ENCODE peak calls at places on chromosomes 7 and 10, in four cellular contexts. One of them, this sample, is unnamed.

GRCh38 chr10:92240289-92241157 is 50.4 kb downstream of the CPEB3 start:
- DNase-seq in neuronal stem cell: peak; percentile 54
- DNase-seq in trophoblast cell: peak; percentile 71
- DNase-seq in mesenchymal stem cell: peak; percentile 86
- DNase-seq in this sample: peak; percentile 58

GRCh38 chr10:78981257-78981969 is 87.4 kb upstream of the ZMIZ1 start:
- DNase-seq in mesenchymal stem cell: no peak
- DNase-seq in neuronal stem cell: no peak
- DNase-seq in trophoblast cell: no peak
- DNase-seq in this sample: no peak

GRCh38 chr10:8379906-8380832 is 325.7 kb downstream of the GATA3 start:
- DNase-seq in neuronal stem cell: no peak
- DNase-seq in mesenchymal stem cell: no peak
- DNase-seq in trophoblast cell: no peak
- DNase-seq in this sample: no peak

GRCh38 chr10:119022846-119023552 is 6.5 kb upstream of the NANOS1 start:
- DNase-seq in neuronal stem cell: no peak
- DNase-seq in mesenchymal stem cell: peak; percentile 80
- DNase-seq in trophoblast cell: peak; percentile 92
- DNase-seq in this sample: peak; percentile 77

GRCh38 chr10:124604214-124605000 is 139.8 kb downstream of the FAM53B start:
- DNase-seq in trophoblast cell: no peak
- DNase-seq in mesenchymal stem cell: no peak
- DNase-seq in neuronal stem cell: no peak
- DNase-seq in this sample: no peak

GRCh38 chr7:100895956-100896742 is 461 bp upstream of the ACHE start:
- DNase-seq in neuronal stem cell: no peak
- DNase-seq in trophoblast cell: peak; percentile 34
- DNase-seq in mesenchymal stem cell: no peak
- DNase-seq in this sample: peak; percentile 73

GRCh38 chr10:58457761-58458616 is 54.7 kb upstream of the BICC1 start:
- DNase-seq in trophoblast cell: no peak
- DNase-seq in mesenchymal stem cell: peak; percentile 80
- DNase-seq in neuronal stem cell: no peak
- DNase-seq in this sample: no peak

GRCh38 chr10:119737827-119738226 is 12.0 kb downstream of the INPP5F start:
- DNase-seq in trophoblast cell: peak; percentile 80
- DNase-seq in mesenchymal stem cell: peak; percentile 84
- DNase-seq in neuronal stem cell: no peak
- DNase-seq in this sample: no peak

GRCh38 chr7:41107330-41107937 is 595.5 kb downstream of the INHBA start:
- DNase-seq in mesenchymal stem cell: no peak
- DNase-seq in neuronal stem cell: no peak
- DNase-seq in trophoblast cell: peak; percentile 97
- DNase-seq in this sample: no peak

GRCh38 chr10:114957673-114958072 is 19.7 kb downstream of the TRUB1 start:
- DNase-seq in trophoblast cell: no peak
- DNase-seq in mesenchymal stem cell: peak; percentile 80
- DNase-seq in neuronal stem cell: no peak
- DNase-seq in this sample: no peak

GRCh38 chr7:143384741-143385631 is 3.8 kb downstream of the ZYX start:
- DNase-seq in neuronal stem cell: no peak
- DNase-seq in trophoblast cell: no peak
- DNase-seq in mesenchymal stem cell: no peak
- DNase-seq in this sample: peak; percentile 31

GRCh38 chr7:134602921-134603394 is 43.7 kb upstream of the BPGM start:
- DNase-seq in trophoblast cell: peak; percentile 37
- DNase-seq in neuronal stem cell: no peak
- DNase-seq in mesenchymal stem cell: peak; percentile 54
- DNase-seq in this sample: no peak

GRCh38 chr10:43133196-43133808 is 4.9 kb upstream of the CSGALNACT2 start:
- DNase-seq in mesenchymal stem cell: no peak
- DNase-seq in trophoblast cell: no peak
- DNase-seq in neuronal stem cell: no peak
- DNase-seq in this sample: no peak

GRCh38 chr10:28810062-28810870 is 132.9 kb downstream of the BAMBI start:
- DNase-seq in trophoblast cell: peak; percentile 32
- DNase-seq in neuronal stem cell: no peak
- DNase-seq in mesenchymal stem cell: peak; percentile 87
- DNase-seq in this sample: peak; percentile 53

GRCh38 chr10:28715757-28716156 is 38.4 kb downstream of the BAMBI start:
- DNase-seq in mesenchymal stem cell: no peak
- DNase-seq in trophoblast cell: no peak
- DNase-seq in neuronal stem cell: no peak
- DNase-seq in this sample: no peak

GRCh38 chr7:28802450-28802849 is 155.7 kb downstream of the TRIL start:
- DNase-seq in neuronal stem cell: no peak
- DNase-seq in trophoblast cell: peak; percentile 83
- DNase-seq in mesenchymal stem cell: no peak
- DNase-seq in this sample: no peak

GRCh38 chr7:41003031-41003925 is 699.6 kb downstream of the INHBA start:
- DNase-seq in mesenchymal stem cell: no peak
- DNase-seq in trophoblast cell: peak; percentile 95
- DNase-seq in neuronal stem cell: peak; percentile 44
- DNase-seq in this sample: peak; percentile 63

GRCh38 chr10:88840104-88840503 is 11.5 kb downstream of the ANKRD22 start:
- DNase-seq in trophoblast cell: no peak
- DNase-seq in mesenchymal stem cell: no peak
- DNase-seq in neuronal stem cell: no peak
- DNase-seq in this sample: no peak

GRCh38 chr7:74013539-74014272 is 14.3 kb upstream of the ELN start:
- DNase-seq in trophoblast cell: no peak
- DNase-seq in neuronal stem cell: no peak
- DNase-seq in mesenchymal stem cell: no peak
- DNase-seq in this sample: no peak

GRCh38 chr10:21159669-21160068 is 262.6 kb upstream of the NEBL start:
- DNase-seq in neuronal stem cell: no peak
- DNase-seq in mesenchymal stem cell: no peak
- DNase-seq in trophoblast cell: no peak
- DNase-seq in this sample: no peak

GRCh38 chr10:80530251-80530650 is 7.5 kb upstream of the SH2D4B start:
- DNase-seq in mesenchymal stem cell: peak; percentile 47
- DNase-seq in neuronal stem cell: no peak
- DNase-seq in trophoblast cell: peak; percentile 40
- DNase-seq in this sample: no peak

GRCh38 chr10:46263831-46264268 is 22.9 kb upstream of the ANTXRL start:
- DNase-seq in neuronal stem cell: no peak
- DNase-seq in mesenchymal stem cell: no peak
- DNase-seq in trophoblast cell: no peak
- DNase-seq in this sample: no peak

GRCh38 chr10:71213127-71213616 is 802 bp downstream of the UNC5B start:
- DNase-seq in neuronal stem cell: peak; percentile 45
- DNase-seq in mesenchymal stem cell: peak; percentile 82
- DNase-seq in trophoblast cell: peak; percentile 87
- DNase-seq in this sample: peak; percentile 65

DNA sequence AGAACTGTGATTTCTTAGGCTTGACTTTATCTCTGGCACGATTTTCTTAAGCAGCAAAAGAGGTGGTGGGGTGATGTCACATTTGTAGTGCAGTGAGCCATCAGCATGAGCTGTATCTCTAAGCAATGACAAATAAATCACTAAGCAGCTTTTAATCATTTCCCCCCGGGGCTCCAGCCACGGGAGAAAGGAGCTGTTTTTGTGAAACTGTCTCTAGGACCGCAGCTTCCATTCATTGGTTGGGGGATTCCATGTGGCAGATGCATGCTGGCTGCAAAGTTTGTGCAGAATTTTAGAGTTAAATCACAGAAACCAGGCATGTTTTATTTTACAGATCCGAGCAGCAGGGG is 458 bp downstream of the KIAA1217 start:
- DNase-seq in neuronal stem cell: no peak
- DNase-seq in mesenchymal stem cell: peak; percentile 30
- DNase-seq in trophoblast cell: peak; percentile 25
- DNase-seq in this sample: no peak
- H2BK12ac ChIP-seq in neuronal stem cell: no peak overlapping the region
- H2BK12ac ChIP-seq in mesenchymal stem cell: no peak overlapping the region
- H2BK12ac ChIP-seq in trophoblast cell: peak overlapping the region; percentile 77
- H2BK12ac ChIP-seq in this sample: no peak overlapping the region

DNA sequence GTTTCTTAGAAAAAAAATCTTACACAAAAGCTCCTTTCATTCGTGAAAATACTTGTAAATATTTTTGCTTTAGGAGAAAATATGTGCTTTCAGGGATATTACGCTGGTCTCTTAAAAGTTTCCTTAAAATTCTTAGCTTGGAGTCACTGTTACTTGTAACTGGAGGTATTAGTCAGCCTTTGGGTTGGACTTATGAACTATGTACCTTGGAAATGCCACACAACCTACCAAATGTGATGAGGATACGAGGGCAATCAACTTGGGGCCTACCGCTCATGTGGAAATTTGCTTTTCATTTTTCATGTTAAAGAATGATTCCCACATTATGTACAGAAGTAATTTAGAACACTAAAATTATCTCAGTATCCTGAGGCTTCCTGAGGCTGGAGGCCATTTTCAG is 23.1 kb downstream of the SPAM1 start:
- DNase-seq in trophoblast cell: no peak
- DNase-seq in mesenchymal stem cell: no peak
- DNase-seq in neuronal stem cell: no peak
- DNase-seq in this sample: no peak
- H2BK120ac ChIP-seq in trophoblast cell: peak overlapping the region; percentile 60
- H2BK120ac ChIP-seq in mesenchymal stem cell: no peak overlapping the region
- H2BK120ac ChIP-seq in neuronal stem cell: no peak overlapping the region
- H2BK120ac ChIP-seq in this sample: no peak overlapping the region

DNA sequence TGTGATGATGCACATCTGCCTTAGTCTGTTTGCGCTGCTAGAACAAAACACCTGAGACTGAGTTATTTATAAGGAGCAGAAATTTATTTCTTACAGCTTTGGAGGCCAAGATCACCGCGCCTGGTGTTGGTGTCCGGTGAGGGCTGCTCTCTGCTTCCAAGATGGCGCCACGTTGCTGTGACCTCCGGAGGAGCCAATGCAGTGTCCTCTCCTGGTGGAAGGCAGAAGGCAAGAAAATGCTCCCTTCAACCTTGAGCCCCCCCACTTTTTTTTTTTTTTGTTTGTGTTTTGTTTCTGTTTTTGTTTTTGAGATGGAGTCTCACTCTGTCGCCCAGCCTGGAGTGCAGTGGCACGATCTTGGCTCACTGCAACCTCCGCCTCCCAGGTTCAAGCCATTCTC is 16.0 kb upstream of the ACTR3B start:
- DNase-seq in trophoblast cell: no peak
- DNase-seq in neuronal stem cell: no peak
- DNase-seq in mesenchymal stem cell: no peak
- DNase-seq in this sample: no peak
- H3K18ac ChIP-seq in trophoblast cell: no peak overlapping the region
- H3K18ac ChIP-seq in neuronal stem cell: no peak overlapping the region
- H3K18ac ChIP-seq in mesenchymal stem cell: no peak overlapping the region
- H3K18ac ChIP-seq in this sample: no peak overlapping the region

DNA sequence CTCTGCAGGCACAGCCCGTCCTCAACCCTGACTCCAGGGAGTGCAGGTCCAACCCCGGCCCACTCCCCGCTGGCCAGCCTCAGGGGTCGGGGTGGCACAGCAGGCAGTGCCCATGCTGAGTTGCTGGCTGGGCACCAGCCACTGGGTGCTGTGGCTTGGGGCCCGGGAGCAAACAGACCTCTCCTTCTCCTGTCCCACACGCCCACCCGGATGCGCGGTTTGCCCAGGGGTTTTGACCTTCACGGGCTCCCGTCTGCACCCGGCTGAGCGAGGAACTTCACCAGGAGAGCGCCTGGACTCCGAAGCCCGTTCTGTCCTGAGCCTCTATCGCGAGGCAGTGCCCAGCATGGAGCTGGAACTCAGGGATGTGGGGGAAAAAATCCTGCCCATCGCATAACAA is 2.6 kb upstream of the GRIFIN start:
- DNase-seq in neuronal stem cell: no peak
- DNase-seq in mesenchymal stem cell: no peak
- DNase-seq in trophoblast cell: no peak
- DNase-seq in this sample: peak; percentile 24
- H2BK12ac ChIP-seq in neuronal stem cell: peak overlapping the region; percentile 97
- H2BK12ac ChIP-seq in mesenchymal stem cell: no peak overlapping the region
- H2BK12ac ChIP-seq in trophoblast cell: no peak overlapping the region
- H2BK12ac ChIP-seq in this sample: no peak overlapping the region

GRCh38 chr10:101816913-101817541 is 1.2 kb downstream of the OGA start:
- DNase-seq in neuronal stem cell: no peak
- DNase-seq in trophoblast cell: no peak
- DNase-seq in mesenchymal stem cell: peak; percentile 15
- DNase-seq in this sample: no peak
- H2BK120ac ChIP-seq in neuronal stem cell: no peak overlapping the region
- H2BK120ac ChIP-seq in trophoblast cell: no peak overlapping the region
- H2BK120ac ChIP-seq in mesenchymal stem cell: no peak overlapping the region
- H2BK120ac ChIP-seq in this sample: no peak overlapping the region

GRCh38 chr10:102645388-102645740 is 1.1 kb downstream of the TRIM8 start:
- DNase-seq in neuronal stem cell: peak; percentile 56
- DNase-seq in trophoblast cell: peak; percentile 71
- DNase-seq in mesenchymal stem cell: peak; percentile 94
- DNase-seq in this sample: no peak
- H3K18ac ChIP-seq in neuronal stem cell: peak overlapping the region; percentile 100
- H3K18ac ChIP-seq in trophoblast cell: peak overlapping the region; percentile 41
- H3K18ac ChIP-seq in mesenchymal stem cell: peak overlapping the region; percentile 92
- H3K18ac ChIP-seq in this sample: no peak overlapping the region

GRCh38 chr10:117547301-117548153 is 5.0 kb downstream of the EMX2 start:
- DNase-seq in neuronal stem cell: no peak
- DNase-seq in trophoblast cell: no peak
- DNase-seq in mesenchymal stem cell: no peak
- DNase-seq in this sample: peak; percentile 68

GRCh38 chr10:117546020-117546629 is 3.6 kb downstream of the EMX2 start:
- DNase-seq in neuronal stem cell: no peak
- DNase-seq in mesenchymal stem cell: no peak
- DNase-seq in trophoblast cell: no peak
- DNase-seq in this sample: no peak

GRCh38 chr10:117548191-117548668 is 5.7 kb downstream of the EMX2 start:
- DNase-seq in neuronal stem cell: no peak
- DNase-seq in trophoblast cell: no peak
- DNase-seq in mesenchymal stem cell: no peak
- DNase-seq in this sample: no peak

GRCh38 chr10:117545141-117546019 is 2.8 kb downstream of the EMX2 start:
- DNase-seq in mesenchymal stem cell: no peak
- DNase-seq in neuronal stem cell: no peak
- DNase-seq in trophoblast cell: no peak
- DNase-seq in this sample: peak; percentile 55

GRCh38 chr10:117546630-117547300 is 4.2 kb downstream of the EMX2 start:
- DNase-seq in neuronal stem cell: no peak
- DNase-seq in trophoblast cell: no peak
- DNase-seq in mesenchymal stem cell: no peak
- DNase-seq in this sample: no peak
- H2BK12ac ChIP-seq in neuronal stem cell: peak overlapping the region; percentile 16
- H2BK12ac ChIP-seq in trophoblast cell: no peak overlapping the region
- H2BK12ac ChIP-seq in mesenchymal stem cell: no peak overlapping the region
- H2BK12ac ChIP-seq in this sample: no peak overlapping the region

GRCh38 chr7:19373334-19373733 is 228.1 kb upstream of the FERD3L start:
- DNase-seq in trophoblast cell: no peak
- DNase-seq in neuronal stem cell: no peak
- DNase-seq in mesenchymal stem cell: no peak
- DNase-seq in this sample: no peak

GRCh38 chr7:19369806-19370205 is 224.6 kb upstream of the FERD3L start:
- DNase-seq in neuronal stem cell: no peak
- DNase-seq in mesenchymal stem cell: no peak
- DNase-seq in trophoblast cell: no peak
- DNase-seq in this sample: no peak

GRCh38 chr7:19369182-19369581 is 224.0 kb upstream of the FERD3L start:
- DNase-seq in neuronal stem cell: no peak
- DNase-seq in mesenchymal stem cell: no peak
- DNase-seq in trophoblast cell: no peak
- DNase-seq in this sample: no peak

DNA sequence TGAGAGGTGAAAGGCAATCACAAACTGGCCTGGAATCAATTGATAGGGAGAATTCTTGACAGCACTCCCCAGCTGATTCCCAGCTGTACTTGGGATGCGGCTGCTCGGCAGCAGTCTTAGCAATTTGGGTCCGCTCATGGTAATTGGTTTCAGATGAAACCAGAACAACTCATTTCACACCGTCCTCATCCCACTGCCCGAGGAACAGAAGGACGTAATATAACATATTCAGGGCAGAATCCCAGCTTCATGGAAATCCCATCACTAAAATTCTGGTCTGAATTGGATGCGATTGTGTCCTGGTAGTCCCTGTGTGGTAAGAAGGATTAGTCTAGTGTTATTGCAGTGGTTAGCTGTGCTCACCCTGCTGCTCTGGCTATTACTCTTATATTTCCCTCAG is 223.3 kb upstream of the FERD3L start:
- DNase-seq in mesenchymal stem cell: no peak
- DNase-seq in trophoblast cell: no peak
- DNase-seq in neuronal stem cell: no peak
- DNase-seq in this sample: no peak
- H2BK120ac ChIP-seq in mesenchymal stem cell: no peak overlapping the region
- H2BK120ac ChIP-seq in trophoblast cell: no peak overlapping the region
- H2BK120ac ChIP-seq in neuronal stem cell: no peak overlapping the region
- H2BK120ac ChIP-seq in this sample: no peak overlapping the region